ENCODE peak calls at places on chromosomes 11 and 22, in nine cellular contexts. T is WERI-Rb-1; P is mammary epithelial cell; Y is adipocyte; J is naive thymus-derived CD4-positive, alpha-beta T cell; I is neural progenitor cell; K is stomach; N is kidney; M is mesenchymal stem cell. U is an unnamed sample. For H3K36me3, the result is how much of the 10 kb centered on the place peaks cover.

GRCh38 chr11:10607462-10607861 is 39.0 kb upstream of the LYVE1 start:
- DNase-seq in T (no peak), P (no peak), Y (no peak), J (no peak), I (no peak), K (no peak), N (no peak), M (no peak), U (no peak)

GRCh38 chr11:75781831-75782230 is 13.3 kb downstream of the DGAT2 start:
- DNase-seq in T (no peak), P (no peak), Y (no peak), J (no peak), I (no peak), K (no peak), N (peak), M (no peak), U (no peak)

GRCh38 chr11:6693342-6694228 is 10.4 kb upstream of the MRPL17 start:
- DNase-seq in T (no peak), P (peak), Y (peak), J (no peak), I (no peak), K (no peak), N (no peak), M (peak), U (no peak)

GRCh38 chr11:74138572-74138971 is 32.2 kb downstream of the C2CD3 start:
- DNase-seq in T (no peak), P (peak), Y (peak), J (no peak), I (no peak), K (no peak), N (no peak), M (peak), U (no peak)

GRCh38 chr22:40534379-40535188 is 101.9 kb downstream of the MRTFA start:
- DNase-seq in T (no peak), P (peak), Y (peak), J (no peak), I (no peak), K (no peak), N (no peak), M (peak), U (no peak)

GRCh38 chr11:73358071-73358470 is 18.1 kb upstream of the RELT start:
- DNase-seq in T (no peak), P (no peak), Y (no peak), J (no peak), I (no peak), K (no peak), N (no peak), M (no peak), U (no peak)

GRCh38 chr11:101870510-101870909 is 44.3 kb upstream of the CEP126 start:
- DNase-seq in T (no peak), P (peak), Y (peak), J (no peak), I (no peak), K (no peak), N (no peak), M (peak), U (no peak)

GRCh38 chr11:36030707-36031365 is 87.0 kb downstream of the LDLRAD3 start:
- DNase-seq in T (no peak), P (no peak), Y (peak), J (no peak), I (no peak), K (no peak), N (no peak), M (peak), U (no peak)

GRCh38 chr11:66868726-66869291 is 11.9 kb downstream of the LRFN4 start:
- DNase-seq in T (peak), P (peak), Y (no peak), J (peak), I (peak), K (peak), N (peak), M (no peak), U (peak)

GRCh38 chr22:31556627-31557203 is 60.4 kb downstream of the SFI1 start:
- DNase-seq in T (peak), P (peak), Y (peak), J (peak), I (peak), K (no peak), N (no peak), M (peak), U (peak)

DNA sequence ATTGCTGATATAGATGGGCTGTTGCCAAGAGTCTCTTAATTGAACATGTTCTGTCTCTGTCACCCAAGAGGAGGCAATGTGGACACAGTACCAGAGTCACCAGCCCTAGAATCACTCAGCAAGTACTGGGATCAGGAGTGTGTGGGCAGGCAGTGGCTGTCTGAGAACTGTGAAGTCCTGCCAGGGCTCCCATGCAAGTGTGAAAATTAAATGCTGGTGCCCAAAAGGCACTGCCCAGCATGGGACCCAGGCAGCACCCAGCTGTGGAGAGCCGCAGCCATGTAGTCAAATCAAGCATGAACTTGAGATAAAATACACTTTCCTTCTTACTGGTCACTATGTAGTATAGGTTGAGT is 19.9 kb downstream of the HIRA start:
- DNase-seq in T (no peak), P (no peak), Y (no peak), J (no peak), I (no peak), K (no peak), N (no peak), M (no peak), U (no peak)
- H3K36me3 ChIP-seq in T (under half), P (under half), Y (under half), J (under half), I (under half), K (under half), N (under half), M (under half), U (under half)

GRCh38 chr11:46643531-46643930 is 26.2 kb downstream of the ATG13 start:
- DNase-seq in T (no peak), P (no peak), Y (no peak), J (no peak), I (no peak), K (no peak), N (no peak), M (no peak), U (no peak)

GRCh38 chr11:46643986-46644385 is 26.6 kb downstream of the ATG13 start:
- DNase-seq in T (no peak), P (no peak), Y (no peak), J (no peak), I (no peak), K (no peak), N (no peak), M (no peak), U (no peak)

DNA sequence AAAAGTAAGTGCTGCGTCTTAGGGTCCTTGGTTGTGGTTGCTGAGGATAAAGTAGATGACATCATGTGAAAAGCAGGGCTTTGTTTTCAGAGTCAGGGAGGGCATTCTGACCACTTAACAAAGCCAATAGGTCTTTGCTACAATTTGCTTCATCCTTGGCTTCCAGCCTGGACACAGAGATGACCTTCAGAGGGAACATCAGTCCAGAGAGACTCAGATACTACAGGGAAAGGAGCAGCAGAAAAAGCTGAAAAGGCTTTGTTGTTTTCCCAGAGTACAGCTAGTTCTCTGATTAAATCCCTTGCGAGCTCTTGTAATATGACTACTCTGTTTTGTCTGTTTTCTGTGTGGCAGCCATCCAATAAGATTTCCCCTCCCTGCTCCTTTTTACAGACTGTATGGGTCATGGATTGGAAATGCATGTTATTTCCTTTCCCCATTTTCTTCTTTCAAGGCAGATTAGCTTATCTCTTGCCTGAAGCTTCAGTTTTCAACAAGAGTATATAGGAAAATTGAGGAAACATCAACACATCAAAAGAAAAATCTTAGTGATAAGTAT is 31.9 kb downstream of the ATG13 start:
- DNase-seq in T (no peak), P (peak), Y (peak), J (no peak), I (peak), K (no peak), N (no peak), M (peak), U (no peak)
- H3K36me3 ChIP-seq in T (half or more), P (under half), Y (half or more), J (under half), I (under half), K (half or more), N (under half), M (under half), U (half or more)

DNA sequence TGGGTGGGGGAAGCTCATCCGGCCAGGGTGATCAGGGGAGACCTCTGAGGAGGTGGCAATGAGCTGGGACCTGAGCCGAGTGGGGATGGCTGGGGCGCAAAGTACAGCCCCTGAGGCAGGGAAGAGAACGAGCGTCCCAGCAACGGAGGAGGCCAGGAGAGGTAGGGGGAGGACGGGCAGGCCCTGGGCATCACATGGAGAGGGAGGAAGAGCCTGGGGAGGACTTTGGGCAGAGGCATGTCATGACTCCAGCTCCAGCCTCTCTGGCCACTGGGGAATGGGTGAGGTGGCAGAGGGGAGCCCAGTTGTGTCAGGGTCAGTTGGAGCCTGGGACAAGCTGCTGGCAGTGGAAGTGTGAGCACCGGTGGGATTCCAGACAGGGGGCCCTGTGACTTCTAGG is 11.5 kb downstream of the PMM1 start:
- DNase-seq in T (no peak), P (no peak), Y (no peak), J (no peak), I (no peak), K (no peak), N (no peak), M (no peak), U (no peak)
- H3K36me3 ChIP-seq in T (under half), P (under half), Y (under half), J (under half), I (under half), K (half or more), N (under half), M (half or more), U (under half)

GRCh38 chr22:35337932-35338331 is 38.2 kb downstream of the TOM1 start:
- DNase-seq in T (peak), P (no peak), Y (no peak), J (no peak), I (no peak), K (no peak), N (peak), M (no peak), U (no peak)
- H3K36me3 ChIP-seq in T (under half), P (under half), Y (half or more), J (under half), I (under half), K (half or more), N (under half), M (half or more), U (under half)

GRCh38 chr22:46894081-46894671 is 131.7 kb downstream of the TBC1D22A start:
- DNase-seq in T (no peak), P (no peak), Y (no peak), J (no peak), I (no peak), K (peak), N (peak), M (peak), U (no peak)
- H3K36me3 ChIP-seq in T (under half), P (under half), Y (under half), J (under half), I (under half), K (half or more), N (under half), M (under half), U (under half)

GRCh38 chr22:42163515-42163914 is 32.9 kb upstream of the CYP2D6 start:
- DNase-seq in T (no peak), P (no peak), Y (no peak), J (no peak), I (no peak), K (no peak), N (no peak), M (no peak), U (no peak)

GRCh38 chr22:42167066-42167465 is 36.5 kb upstream of the CYP2D6 start:
- DNase-seq in T (no peak), P (no peak), Y (no peak), J (no peak), I (no peak), K (no peak), N (no peak), M (no peak), U (no peak)

GRCh38 chr22:42162728-42163489 is 32.3 kb upstream of the CYP2D6 start:
- DNase-seq in T (no peak), P (peak), Y (no peak), J (no peak), I (no peak), K (no peak), N (no peak), M (no peak), U (no peak)

GRCh38 chr22:42168476-42168875 is 37.9 kb upstream of the CYP2D6 start:
- DNase-seq in T (no peak), P (no peak), Y (no peak), J (no peak), I (no peak), K (no peak), N (no peak), M (no peak), U (no peak)

GRCh38 chr22:42164901-42165300 is 34.3 kb upstream of the CYP2D6 start:
- DNase-seq in T (no peak), P (no peak), Y (no peak), J (no peak), I (no peak), K (no peak), N (no peak), M (no peak), U (no peak)
- H3K36me3 ChIP-seq in T (half or more), P (under half), Y (under half), J (under half), I (under half), K (half or more), N (under half), M (half or more), U (under half)

DNA sequence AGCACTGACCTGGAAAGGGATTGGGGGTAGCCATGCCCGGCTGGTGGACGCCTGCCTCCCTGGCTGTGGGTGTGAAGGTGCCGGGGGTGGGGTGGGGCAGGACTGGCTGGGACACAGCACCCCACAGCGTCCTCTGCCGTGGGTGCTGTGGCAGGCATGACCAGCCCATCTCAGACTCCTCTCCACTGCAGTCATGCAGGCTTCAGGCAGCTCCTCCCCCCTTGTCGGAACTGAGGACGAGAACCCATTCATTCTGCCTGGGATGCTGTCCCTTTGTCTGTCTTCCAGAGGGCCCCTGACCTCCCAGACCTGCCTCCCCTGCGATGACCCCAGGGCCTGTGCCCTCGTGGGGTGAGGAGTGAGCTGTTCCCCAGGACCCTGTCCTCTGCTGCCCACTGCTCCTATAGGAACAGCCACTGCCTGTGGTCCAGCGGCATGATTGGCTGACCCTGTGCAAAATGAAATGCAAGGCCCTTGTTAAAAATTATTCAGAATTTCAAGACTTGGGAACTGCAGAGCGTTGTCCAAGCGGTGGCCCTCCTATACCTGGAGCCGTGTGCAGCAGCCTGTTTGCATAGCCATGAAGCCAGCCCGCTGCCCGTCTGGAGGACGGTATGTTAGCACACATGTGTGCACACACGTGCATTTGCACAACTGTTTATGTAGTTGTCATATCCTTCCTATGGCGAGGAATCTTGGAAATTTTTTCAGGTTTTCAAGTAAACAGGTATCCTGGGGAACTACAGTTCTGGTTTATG is 1122.3 kb downstream of the BRD1 start:
- DNase-seq in T (no peak), P (no peak), Y (no peak), J (no peak), I (peak), K (no peak), N (peak), M (no peak), U (no peak)
- H3K36me3 ChIP-seq in T (under half), P (under half), Y (under half), J (under half), I (under half), K (under half), N (under half), M (under half), U (under half)

GRCh38 chr11:4140067-4140636 is 45.6 kb downstream of the RRM1 start:
- DNase-seq in T (no peak), P (no peak), Y (no peak), J (no peak), I (no peak), K (no peak), N (no peak), M (no peak), U (no peak)

GRCh38 chr11:4134844-4135243 is 40.2 kb downstream of the RRM1 start:
- DNase-seq in T (no peak), P (peak), Y (peak), J (no peak), I (no peak), K (no peak), N (no peak), M (peak), U (no peak)
- H3K36me3 ChIP-seq in T (half or more), P (under half), Y (half or more), J (under half), I (under half), K (half or more), N (under half), M (under half), U (under half)

GRCh38 chr11:119309953-119310681 is 6.8 kb downstream of the MCAM start:
- DNase-seq in T (no peak), P (no peak), Y (no peak), J (no peak), I (no peak), K (no peak), N (no peak), M (no peak), U (no peak)
- H3K36me3 ChIP-seq in T (under half), P (under half), Y (half or more), J (under half), I (under half), K (under half), N (under half), M (half or more), U (under half)

U was measured in CD8-positive, alpha-beta memory T cell.